ENCODE peak calls at places on chromosomes 7 and 10, in seven cellular contexts. D is NCI-H345, X is EL, Z is amygdala, G is H9, P is GM13976, R is T-cell. M is an unnamed sample.

GRCh38 chr7:44284216-44284615 is 41.2 kb downstream of the CAMK2B start:
- DNase-seq in D (no peak), X (peak), Z (no peak), G (peak), P (no peak), R (no peak), M (peak)

GRCh38 chr10:79275431-79275851 is 71.8 kb upstream of the PPIF start:
- DNase-seq in D (no peak), X (no peak), Z (peak), G (no peak), P (no peak), R (no peak), M (no peak)

GRCh38 chr7:41449286-41449685 is 253.6 kb downstream of the INHBA start:
- DNase-seq in D (no peak), X (no peak), Z (no peak), G (no peak), P (no peak), R (no peak), M (no peak)

GRCh38 chr7:47634273-47634672 is 52.4 kb upstream of the TNS3 start:
- DNase-seq in D (no peak), X (peak), Z (no peak), G (no peak), P (no peak), R (no peak), M (no peak)

GRCh38 chr10:124020871-124021823 is 72.3 kb downstream of the CHST15 start:
- DNase-seq in D (peak), X (no peak), Z (peak), G (peak), P (no peak), R (no peak), M (no peak)

GRCh38 chr7:41700044-41700471 is 2.8 kb downstream of the INHBA start:
- DNase-seq in D (no peak), X (no peak), Z (no peak), G (no peak), P (no peak), R (no peak), M (no peak)

GRCh38 chr7:53984776-53985175 is 557.4 kb upstream of the VSTM2A start:
- DNase-seq in D (no peak), X (no peak), Z (no peak), G (no peak), P (no peak), R (no peak), M (no peak)

GRCh38 chr10:117441812-117442443 is 66.7 kb upstream of the PDZD8 start:
- DNase-seq in D (no peak), X (peak), Z (no peak), G (no peak), P (no peak), R (no peak), M (no peak)

GRCh38 chr10:99917963-99918825 is 91.6 kb downstream of the DNMBP start:
- DNase-seq in D (no peak), X (peak), Z (peak), G (peak), P (no peak), R (no peak), M (peak)

GRCh38 chr7:102317231-102318059 is 30.8 kb downstream of the SH2B2 start:
- DNase-seq in D (no peak), X (no peak), Z (no peak), G (no peak), P (no peak), R (no peak), M (no peak)

GRCh38 chr10:114900658-114901057 is 37.3 kb upstream of the TRUB1 start:
- DNase-seq in D (no peak), X (no peak), Z (no peak), G (no peak), P (no peak), R (no peak), M (no peak)

GRCh38 chr7:66070222-66070621 is 5.4 kb upstream of the ASL start:
- DNase-seq in D (no peak), X (no peak), Z (no peak), G (no peak), P (no peak), R (no peak), M (no peak)

GRCh38 chr7:133854739-133855138 is 272.4 kb upstream of the LRGUK start:
- DNase-seq in D (peak), X (peak), Z (no peak), G (no peak), P (peak), R (no peak), M (no peak)

GRCh38 chr7:2876031-2876862 is 32.1 kb upstream of the GNA12 start:
- DNase-seq in D (peak), X (peak), Z (peak), G (no peak), P (no peak), R (no peak), M (no peak)

GRCh38 chr10:58299580-58299979 is 30.6 kb downstream of the CISD1 start:
- DNase-seq in D (peak), X (peak), Z (no peak), G (peak), P (peak), R (peak), M (peak)

GRCh38 chr7:128091106-128091505 is 59.9 kb upstream of the LRRC4 start:
- DNase-seq in D (no peak), X (no peak), Z (no peak), G (no peak), P (no peak), R (no peak), M (no peak)

GRCh38 chr7:157272351-157273207 is 64.2 kb upstream of the DNAJB6 start:
- DNase-seq in D (no peak), X (no peak), Z (no peak), G (no peak), P (no peak), R (no peak), M (no peak)

GRCh38 chr7:21370283-21370982 is 57.5 kb upstream of the SP4 start:
- DNase-seq in D (peak), X (no peak), Z (no peak), G (no peak), P (no peak), R (no peak), M (no peak)

GRCh38 chr10:119341236-119342016 is 134.1 kb downstream of the GRK5 start:
- DNase-seq in D (no peak), X (peak), Z (no peak), G (no peak), P (no peak), R (no peak), M (no peak)

GRCh38 chr10:122495406-122496340 is 34.3 kb downstream of the HTRA1 start:
- DNase-seq in D (no peak), X (no peak), Z (no peak), G (no peak), P (no peak), R (no peak), M (no peak)

GRCh38 chr10:124003481-124004371 is 89.7 kb downstream of the CHST15 start:
- DNase-seq in D (no peak), X (no peak), Z (no peak), G (no peak), P (peak), R (no peak), M (peak)

GRCh38 chr10:43109671-43110249 is 28.5 kb upstream of the CSGALNACT2 start:
- DNase-seq in D (no peak), X (no peak), Z (no peak), G (no peak), P (no peak), R (no peak), M (no peak)

GRCh38 chr10:14502451-14502850 is 171.7 kb upstream of the FRMD4A start:
- DNase-seq in D (no peak), X (no peak), Z (no peak), G (no peak), P (no peak), R (no peak), M (no peak)

GRCh38 chr7:101232141-101232821 is 5.3 kb downstream of the CLDN15 start:
- DNase-seq in D (peak), X (no peak), Z (peak), G (peak), P (no peak), R (no peak), M (peak)

GRCh38 chr7:32318300-32319018 is 171.7 kb downstream of the LSM5 start:
- DNase-seq in D (no peak), X (no peak), Z (no peak), G (no peak), P (no peak), R (no peak), M (no peak)